ENCODE peak calls at places on chromosome 2, in four cellular contexts. D, Z, K and M are unnamed samples.

GRCh38 chr2:14661163-14661562 is 28.6 kb downstream of the LRATD1 start:
- DNase-seq in D (no peak), Z (no peak), K (no peak), M (no peak)

GRCh38 chr2:68907232-68907922 is 36.2 kb upstream of the BMP10 start:
- DNase-seq in D (no peak), Z (no peak), K (no peak), M (no peak)

GRCh38 chr2:103196834-103197233 is 435.0 kb downstream of the TMEM182 start:
- DNase-seq in D (no peak), Z (no peak), K (no peak), M (no peak)

GRCh38 chr2:71224935-71225334 is 2.0 kb downstream of the PAIP2B start:
- DNase-seq in D (no peak), Z (no peak), K (no peak), M (no peak)

GRCh38 chr2:177817300-177817699 is 255.3 kb downstream of the PDE11A start:
- DNase-seq in D (no peak), Z (no peak), K (no peak), M (no peak)

GRCh38 chr2:127108090-127108523 is 1.2 kb upstream of the BIN1 start:
- DNase-seq in D (peak), Z (no peak), K (no peak), M (no peak)

GRCh38 chr2:14735696-14736095 is 103.2 kb downstream of the LRATD1 start:
- DNase-seq in D (no peak), Z (no peak), K (no peak), M (no peak)

GRCh38 chr2:228527481-228527880 is 346.0 kb upstream of the SPHKAP start:
- DNase-seq in D (no peak), Z (no peak), K (no peak), M (no peak)

GRCh38 chr2:162731917-162732804 is 106.4 kb downstream of the KCNH7 start:
- DNase-seq in D (no peak), Z (no peak), K (peak), M (no peak)

GRCh38 chr2:217231212-217231611 is 371.3 kb upstream of the TNP1 start:
- DNase-seq in D (no peak), Z (no peak), K (no peak), M (no peak)

GRCh38 chr2:9703085-9703641 is 72.4 kb upstream of the YWHAQ start:
- DNase-seq in D (no peak), Z (no peak), K (no peak), M (peak)

GRCh38 chr2:232502901-232503791 is 15.5 kb upstream of the ECEL1 start:
- DNase-seq in D (peak), Z (peak), K (no peak), M (no peak)

GRCh38 chr2:95379616-95379925 is 22.9 kb upstream of the FAHD2A start:
- DNase-seq in D (peak), Z (peak), K (no peak), M (no peak)

GRCh38 chr2:179422037-179422643 is 157.5 kb upstream of the SESTD1 start:
- DNase-seq in D (peak), Z (peak), K (no peak), M (peak)

GRCh38 chr2:53594586-53594918 is 173.1 kb upstream of the CHAC2 start:
- DNase-seq in D (no peak), Z (no peak), K (no peak), M (no peak)

GRCh38 chr2:54258171-54258570 is 2.1 kb upstream of the TSPYL6 start:
- DNase-seq in D (no peak), Z (no peak), K (no peak), M (no peak)

GRCh38 chr2:122843503-122843902 is 1088.1 kb downstream of the TSN start:
- DNase-seq in D (no peak), Z (no peak), K (no peak), M (no peak)

GRCh38 chr2:99111945-99112344 is 29.6 kb upstream of the C2orf15 start:
- DNase-seq in D (no peak), Z (no peak), K (no peak), M (no peak)

GRCh38 chr2:82344670-82345069 is 2040.1 kb upstream of the LRRTM1 start:
- DNase-seq in D (no peak), Z (no peak), K (no peak), M (peak)

GRCh38 chr2:233462826-233463470 is 103.6 kb downstream of the USP40 start:
- DNase-seq in D (no peak), Z (no peak), K (no peak), M (no peak)

GRCh38 chr2:36246320-36246990 is 109.1 kb upstream of the CRIM1 start:
- DNase-seq in D (no peak), Z (no peak), K (peak), M (no peak)

GRCh38 chr2:159515482-159515881 is 100.9 kb downstream of the BAZ2B start:
- DNase-seq in D (no peak), Z (no peak), K (no peak), M (no peak)

GRCh38 chr2:187206071-187206470 is 242.0 kb downstream of the CALCRL start:
- DNase-seq in D (no peak), Z (no peak), K (no peak), M (no peak)

GRCh38 chr2:100963026-100963375 is 39.1 kb upstream of the RPL31 start:
- DNase-seq in D (no peak), Z (no peak), K (no peak), M (no peak)

GRCh38 chr2:137221797-137222492 is 456.6 kb downstream of the THSD7B start:
- DNase-seq in D (no peak), Z (no peak), K (no peak), M (no peak)

GRCh38 chr2:24342110-24342910 is 18.0 kb downstream of the ITSN2 start:
- DNase-seq in D (no peak), Z (no peak), K (peak), M (no peak)

GRCh38 chr2:207930747-207931146 is 94.6 kb downstream of the PLEKHM3 start:
- DNase-seq in D (no peak), Z (no peak), K (no peak), M (no peak)

GRCh38 chr2:162989507-162989906 is 150.9 kb upstream of the KCNH7 start:
- DNase-seq in D (no peak), Z (no peak), K (no peak), M (no peak)

GRCh38 chr2:15334650-15335326 is 226.3 kb downstream of the NBAS start:
- DNase-seq in D (no peak), Z (no peak), K (no peak), M (no peak)

GRCh38 chr2:26073830-26074229 is 39.9 kb downstream of the RAB10 start:
- DNase-seq in D (no peak), Z (no peak), K (no peak), M (peak)

GRCh38 chr2:32357545-32358482 is 991 bp downstream of the BIRC6 start:
- DNase-seq in D (peak), Z (peak), K (no peak), M (peak)

GRCh38 chr2:3222636-3223035 is 155.0 kb downstream of the EIPR1 start:
- DNase-seq in D (no peak), Z (no peak), K (peak), M (no peak)

GRCh38 chr2:68692511-68692910 is 42.1 kb upstream of the ARHGAP25 start:
- DNase-seq in D (no peak), Z (no peak), K (no peak), M (no peak)

GRCh38 chr2:7812231-7812995 is 869.4 kb upstream of the ID2 start:
- DNase-seq in D (no peak), Z (no peak), K (no peak), M (no peak)

GRCh38 chr2:120230515-120231471 is 7.6 kb upstream of the TMEM185B start:
- DNase-seq in D (no peak), Z (no peak), K (no peak), M (no peak)

GRCh38 chr2:50492452-50492851 is 539.5 kb downstream of the NRXN1 start:
- DNase-seq in D (peak), Z (peak), K (peak), M (peak)

GRCh38 chr2:160516547-160517365 is 23.1 kb upstream of the RBMS1 start:
- DNase-seq in D (no peak), Z (no peak), K (no peak), M (no peak)
- TF ChIP-seq ETV6 in D (no peak), Z (no peak), K (no peak), M (no peak)

DNA sequence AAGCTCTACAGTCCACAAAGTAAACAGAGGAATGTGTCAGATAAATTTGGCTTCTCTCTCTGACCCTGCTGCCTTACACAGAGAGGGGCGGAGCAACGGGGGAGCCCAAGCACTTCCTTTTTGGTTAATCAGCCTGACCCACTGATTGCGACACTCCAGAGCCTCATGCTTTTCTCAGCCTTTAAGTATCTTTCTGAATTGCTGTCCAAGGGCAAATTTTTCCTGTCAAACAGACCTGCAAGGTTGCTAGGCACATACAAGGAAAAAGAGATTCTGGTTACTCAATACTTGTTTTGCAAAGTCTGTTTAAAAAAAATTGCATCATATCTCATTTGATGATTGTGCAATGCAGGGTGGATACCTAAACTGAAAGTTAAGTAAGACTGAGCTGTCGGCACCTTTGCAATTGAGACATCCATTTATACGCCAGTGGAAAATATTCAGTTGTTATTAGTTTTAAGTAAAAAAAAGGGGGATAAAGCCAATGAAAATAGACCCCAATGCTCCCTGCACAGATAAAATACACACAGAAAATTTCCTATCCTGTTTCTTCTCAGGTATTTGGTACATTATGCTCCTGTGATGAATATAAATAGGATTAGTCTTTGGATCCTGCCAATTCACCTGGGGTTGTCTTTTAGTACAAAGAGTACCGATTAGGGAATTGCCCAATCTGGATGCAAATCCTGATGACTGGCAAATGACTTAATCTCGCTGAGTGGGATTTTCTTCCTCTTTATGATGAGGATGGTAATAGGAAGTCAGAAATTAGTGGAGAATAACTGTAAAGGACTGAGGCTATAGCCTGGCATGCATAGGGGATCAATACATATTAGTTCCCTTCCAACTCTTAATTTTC is 260.2 kb upstream of the TRIB2 start:
- DNase-seq in D (peak), Z (peak), K (peak), M (peak)
- TF ChIP-seq ETV6 in D (no peak), Z (no peak), K (no peak), M (no peak)

GRCh38 chr2:97931118-97931850 is 64.5 kb downstream of the TMEM131 start:
- DNase-seq in D (no peak), Z (no peak), K (no peak), M (no peak)
- TF ChIP-seq ETV6 in D (no peak), Z (no peak), K (no peak), M (no peak)

GRCh38 chr2:37378411-37378810 is 34.0 kb downstream of the QPCT start:
- DNase-seq in D (no peak), Z (no peak), K (no peak), M (peak)
- TF ChIP-seq ETV6 in D (no peak), Z (no peak), K (no peak), M (no peak)

GRCh38 chr2:237410949-237411635 is 2.9 kb downstream of the COL6A3 start:
- DNase-seq in D (no peak), Z (no peak), K (no peak), M (no peak)

GRCh38 chr2:237414056-237414661 is at the start of gene COL6A3:
- DNase-seq in D (no peak), Z (no peak), K (no peak), M (no peak)

GRCh38 chr2:237412646-237413292 is 1.2 kb downstream of the COL6A3 start:
- DNase-seq in D (no peak), Z (no peak), K (no peak), M (no peak)

GRCh38 chr2:237411683-237412349 is 2.1 kb downstream of the COL6A3 start:
- DNase-seq in D (no peak), Z (no peak), K (no peak), M (no peak)

DNA sequence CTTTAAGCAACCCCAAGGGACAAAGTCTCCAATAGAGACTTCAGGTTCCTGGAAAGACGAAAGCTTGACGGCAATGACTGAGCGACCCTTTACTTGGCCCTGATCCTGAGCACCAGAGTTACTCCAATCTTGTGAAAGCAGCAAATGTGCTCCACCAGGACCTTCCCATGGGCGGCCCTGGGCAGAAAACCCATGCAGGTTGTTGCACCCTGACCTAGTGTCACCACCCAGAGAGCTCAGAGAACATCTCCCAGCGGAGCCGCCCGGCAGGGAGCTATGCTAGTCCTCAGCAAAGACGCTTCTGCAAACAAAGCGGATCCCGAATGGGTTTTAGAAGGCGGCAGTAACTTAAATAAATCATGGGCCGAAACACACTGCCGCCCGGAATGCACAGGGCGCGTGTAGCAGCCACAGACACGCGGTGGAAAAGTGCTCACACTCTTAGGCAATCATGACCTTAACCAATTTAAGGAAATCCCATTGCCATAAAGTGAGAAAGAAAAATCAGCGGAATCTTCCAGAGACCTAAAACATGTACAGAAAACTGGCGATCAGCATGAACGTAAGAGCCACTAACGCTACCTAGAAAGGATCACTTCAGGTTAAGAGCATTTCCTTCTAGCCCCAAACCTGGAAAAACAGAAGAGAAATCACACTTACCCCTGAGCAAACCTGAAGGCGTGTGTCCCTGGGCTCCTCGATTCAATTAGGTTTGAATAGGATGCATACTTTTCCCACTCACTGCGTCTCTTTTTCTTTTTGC is 490 bp downstream of the COL6A3 start:
- DNase-seq in D (no peak), Z (no peak), K (no peak), M (no peak)
- TF ChIP-seq ETV6 in D (no peak), Z (no peak), K (no peak), M (no peak)

DNA sequence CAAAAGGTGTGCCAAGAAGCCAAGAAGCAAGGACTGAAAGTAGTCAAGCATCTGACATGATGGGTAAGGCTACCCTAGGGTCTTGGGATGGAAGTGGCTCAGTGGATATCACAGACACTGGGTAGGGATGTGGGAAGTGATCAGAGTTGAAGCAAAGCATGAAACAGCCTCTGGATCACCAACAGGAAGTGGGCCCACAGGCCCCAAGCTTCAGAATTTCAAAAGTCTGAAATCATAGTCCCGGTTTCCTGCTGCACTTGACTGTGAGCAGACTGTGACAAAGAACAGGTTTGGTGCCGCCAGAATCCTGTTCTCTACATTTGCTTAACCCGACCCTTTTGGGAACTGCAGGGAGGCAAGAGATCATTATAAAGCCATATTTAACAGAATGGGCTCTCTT is 57.4 kb downstream of the SP100 start:
- DNase-seq in D (no peak), Z (no peak), K (no peak), M (no peak)
- TF ChIP-seq ETV6 in D (no peak), Z (no peak), K (peak), M (no peak)

GRCh38 chr2:43005975-43006833 is 213.8 kb upstream of the HAAO start:
- DNase-seq in D (no peak), Z (no peak), K (no peak), M (no peak)

GRCh38 chr2:43009448-43009847 is 217.0 kb downstream of the ZFP36L2 start:
- DNase-seq in D (no peak), Z (no peak), K (no peak), M (no peak)

GRCh38 chr2:43008388-43008787 is 216.0 kb upstream of the HAAO start:
- DNase-seq in D (no peak), Z (no peak), K (no peak), M (no peak)

GRCh38 chr2:43006834-43007543 is 214.6 kb upstream of the HAAO start:
- DNase-seq in D (no peak), Z (no peak), K (no peak), M (no peak)

DNA sequence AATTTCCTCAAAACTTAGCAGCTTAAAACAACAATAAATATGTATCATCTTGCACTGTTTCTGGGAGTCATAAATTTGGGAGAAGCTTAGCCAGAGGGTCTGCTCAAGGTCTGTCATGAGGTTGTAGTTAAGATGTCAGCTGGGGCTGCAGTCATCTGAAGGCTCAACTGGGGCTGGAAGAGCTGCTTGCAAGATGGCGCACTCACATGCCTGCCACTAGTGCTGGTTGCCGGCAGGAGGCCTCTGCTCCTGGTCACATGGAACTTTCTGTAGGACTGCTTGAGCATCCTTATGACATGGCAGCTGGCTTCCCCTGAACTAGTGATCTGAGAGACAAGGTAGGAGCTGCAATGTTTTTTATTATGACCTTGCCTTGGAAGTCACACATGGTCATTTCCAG is 215.5 kb upstream of the HAAO start:
- DNase-seq in D (no peak), Z (no peak), K (no peak), M (no peak)
- TF ChIP-seq ETV6 in D (no peak), Z (no peak), K (no peak), M (no peak)